ENCODE peak calls at places on chromosomes 7 and 10, in four cellular contexts. One of them, this sample, is unnamed.

GRCh38 chr10:30417301-30417700 is 16.7 kb upstream of the MAP3K8 start:
- DNase-seq in HepG2: no peak
- DNase-seq in fibroblast of pulmonary artery: no peak
- DNase-seq in CD8-positive, alpha-beta T cell: no peak
- DNase-seq in this sample: no peak

GRCh38 chr7:31815796-31816195 is 128.8 kb downstream of the PPP1R17 start:
- DNase-seq in fibroblast of pulmonary artery: no peak
- DNase-seq in CD8-positive, alpha-beta T cell: no peak
- DNase-seq in HepG2: no peak
- DNase-seq in this sample: no peak

GRCh38 chr7:157337316-157338149 is 729 bp downstream of the DNAJB6 start:
- DNase-seq in fibroblast of pulmonary artery: peak
- DNase-seq in CD8-positive, alpha-beta T cell: peak
- DNase-seq in HepG2: peak
- DNase-seq in this sample: no peak

GRCh38 chr10:71782917-71783490 is 9.7 kb upstream of the VSIR start:
- DNase-seq in fibroblast of pulmonary artery: no peak
- DNase-seq in CD8-positive, alpha-beta T cell: no peak
- DNase-seq in HepG2: no peak
- DNase-seq in this sample: no peak

GRCh38 chr10:123995082-123995460 is 98.3 kb downstream of the CHST15 start:
- DNase-seq in CD8-positive, alpha-beta T cell: no peak
- DNase-seq in HepG2: no peak
- DNase-seq in fibroblast of pulmonary artery: peak
- DNase-seq in this sample: no peak

GRCh38 chr7:70325509-70326101 is 727.3 kb downstream of the AUTS2 start:
- DNase-seq in HepG2: no peak
- DNase-seq in fibroblast of pulmonary artery: peak
- DNase-seq in CD8-positive, alpha-beta T cell: no peak
- DNase-seq in this sample: no peak

GRCh38 chr7:43756368-43757072 is 2.0 kb upstream of the BLVRA start:
- DNase-seq in HepG2: no peak
- DNase-seq in fibroblast of pulmonary artery: peak
- DNase-seq in CD8-positive, alpha-beta T cell: no peak
- DNase-seq in this sample: no peak

GRCh38 chr7:48617988-48618387 is 306.4 kb upstream of the CDC14C start:
- DNase-seq in CD8-positive, alpha-beta T cell: no peak
- DNase-seq in HepG2: no peak
- DNase-seq in fibroblast of pulmonary artery: no peak
- DNase-seq in this sample: no peak

DNA sequence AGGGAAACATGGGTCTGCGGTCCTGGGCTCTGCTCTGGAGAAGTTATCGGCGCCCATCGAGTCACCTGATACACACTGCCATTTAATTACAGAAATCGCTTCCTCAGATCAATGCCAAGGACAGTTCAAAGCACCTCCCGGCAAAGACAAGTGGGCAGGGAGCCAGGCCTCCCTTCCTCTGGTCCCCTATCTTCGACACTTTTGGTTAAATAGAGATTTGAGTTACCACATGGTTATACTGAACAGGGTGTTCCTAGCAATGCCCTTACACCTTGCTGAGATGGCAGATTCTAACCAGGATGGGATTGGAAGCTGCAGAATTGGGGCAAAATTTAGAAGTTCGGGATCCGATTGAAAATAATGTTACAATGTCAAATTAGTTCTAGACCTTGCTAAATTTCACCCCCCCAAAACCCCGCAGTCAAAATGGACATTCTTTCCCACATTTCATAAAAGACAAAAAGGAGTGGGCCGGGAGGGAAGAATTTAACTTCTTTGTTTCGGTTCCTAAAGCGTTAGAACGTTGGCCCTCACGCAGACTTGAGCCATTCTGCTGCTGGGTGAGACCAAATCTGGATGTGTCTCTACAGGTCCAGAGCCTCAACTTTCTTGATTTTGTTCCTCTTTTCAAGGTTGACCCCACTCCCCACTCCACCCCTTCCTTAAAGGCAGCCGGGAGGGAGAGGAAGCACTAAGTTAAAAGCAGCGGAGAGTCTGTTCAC is 2.2 kb upstream of the DLX5 start:
- DNase-seq in HepG2: no peak
- DNase-seq in CD8-positive, alpha-beta T cell: no peak
- DNase-seq in fibroblast of pulmonary artery: no peak
- DNase-seq in this sample: no peak
- TF ChIP-seq CTCF in HepG2: no peak
- TF ChIP-seq CTCF in CD8-positive, alpha-beta T cell: no peak
- TF ChIP-seq CTCF in fibroblast of pulmonary artery: no peak
- TF ChIP-seq CTCF in this sample: no peak

GRCh38 chr10:22244855-22245254 is 27.0 kb upstream of the EBLN1 start:
- DNase-seq in CD8-positive, alpha-beta T cell: no peak
- DNase-seq in HepG2: no peak
- DNase-seq in fibroblast of pulmonary artery: no peak
- DNase-seq in this sample: no peak
- TF ChIP-seq CTCF in CD8-positive, alpha-beta T cell: no peak
- TF ChIP-seq CTCF in HepG2: no peak
- TF ChIP-seq CTCF in fibroblast of pulmonary artery: no peak
- TF ChIP-seq CTCF in this sample: no peak

GRCh38 chr10:114184276-114184675 is 5.1 kb downstream of the TDRD1 start:
- DNase-seq in CD8-positive, alpha-beta T cell: no peak
- DNase-seq in fibroblast of pulmonary artery: no peak
- DNase-seq in HepG2: no peak
- DNase-seq in this sample: no peak

GRCh38 chr10:114183563-114183962 is 4.4 kb downstream of the TDRD1 start:
- DNase-seq in fibroblast of pulmonary artery: no peak
- DNase-seq in CD8-positive, alpha-beta T cell: no peak
- DNase-seq in HepG2: no peak
- DNase-seq in this sample: no peak

GRCh38 chr10:114189700-114190099 is 10.5 kb downstream of the TDRD1 start:
- DNase-seq in CD8-positive, alpha-beta T cell: no peak
- DNase-seq in HepG2: no peak
- DNase-seq in fibroblast of pulmonary artery: no peak
- DNase-seq in this sample: no peak

GRCh38 chr10:114188876-114189275 is 9.7 kb downstream of the TDRD1 start:
- DNase-seq in fibroblast of pulmonary artery: no peak
- DNase-seq in HepG2: no peak
- DNase-seq in CD8-positive, alpha-beta T cell: no peak
- DNase-seq in this sample: no peak

DNA sequence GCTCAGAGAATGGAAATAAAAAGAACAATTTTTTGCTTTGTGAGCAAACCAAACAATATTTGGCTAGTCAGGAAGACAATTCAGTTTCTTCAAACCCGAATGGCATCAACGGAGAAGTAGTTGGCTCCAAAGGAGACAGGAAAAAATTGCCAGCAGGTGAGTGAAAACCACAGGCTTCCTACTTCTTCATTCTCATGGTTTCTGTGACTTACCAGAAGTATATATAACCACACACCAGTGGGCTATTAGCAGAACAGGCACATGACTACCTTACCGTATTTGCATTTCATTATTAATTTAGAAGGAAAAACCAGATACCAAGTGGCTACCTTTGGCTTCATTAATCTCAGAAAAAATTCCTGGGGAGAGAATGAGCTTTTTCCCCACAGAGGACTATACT is 8.8 kb downstream of the TDRD1 start:
- DNase-seq in CD8-positive, alpha-beta T cell: no peak
- DNase-seq in fibroblast of pulmonary artery: no peak
- DNase-seq in HepG2: no peak
- DNase-seq in this sample: no peak
- TF ChIP-seq CTCF in CD8-positive, alpha-beta T cell: no peak
- TF ChIP-seq CTCF in fibroblast of pulmonary artery: no peak
- TF ChIP-seq CTCF in HepG2: no peak
- TF ChIP-seq CTCF in this sample: no peak

GRCh38 chr10:86138551-86139065 is 228.0 kb downstream of the GRID1 start:
- DNase-seq in CD8-positive, alpha-beta T cell: no peak
- DNase-seq in fibroblast of pulmonary artery: no peak
- DNase-seq in HepG2: no peak
- DNase-seq in this sample: no peak

GRCh38 chr10:86135191-86135590 is 231.4 kb downstream of the GRID1 start:
- DNase-seq in fibroblast of pulmonary artery: no peak
- DNase-seq in HepG2: no peak
- DNase-seq in CD8-positive, alpha-beta T cell: no peak
- DNase-seq in this sample: no peak

GRCh38 chr10:86137561-86137960 is 229.0 kb downstream of the GRID1 start:
- DNase-seq in fibroblast of pulmonary artery: no peak
- DNase-seq in CD8-positive, alpha-beta T cell: no peak
- DNase-seq in HepG2: no peak
- DNase-seq in this sample: no peak

GRCh38 chr10:86141896-86142295 is 224.7 kb downstream of the GRID1 start:
- DNase-seq in CD8-positive, alpha-beta T cell: no peak
- DNase-seq in HepG2: no peak
- DNase-seq in fibroblast of pulmonary artery: no peak
- DNase-seq in this sample: no peak

GRCh38 chr10:86139066-86139657 is 227.4 kb downstream of the GRID1 start:
- DNase-seq in CD8-positive, alpha-beta T cell: no peak
- DNase-seq in fibroblast of pulmonary artery: no peak
- DNase-seq in HepG2: peak
- DNase-seq in this sample: no peak
- TF ChIP-seq CTCF in CD8-positive, alpha-beta T cell: no peak
- TF ChIP-seq CTCF in fibroblast of pulmonary artery: no peak
- TF ChIP-seq CTCF in HepG2: peak
- TF ChIP-seq CTCF in this sample: peak

GRCh38 chr10:35552622-35553342 is 52.4 kb upstream of the GJD4 start:
- DNase-seq in HepG2: no peak
- DNase-seq in fibroblast of pulmonary artery: no peak
- DNase-seq in CD8-positive, alpha-beta T cell: no peak
- DNase-seq in this sample: no peak

GRCh38 chr10:35542303-35542702 is 62.8 kb upstream of the GJD4 start:
- DNase-seq in fibroblast of pulmonary artery: no peak
- DNase-seq in HepG2: peak
- DNase-seq in CD8-positive, alpha-beta T cell: no peak
- DNase-seq in this sample: no peak

GRCh38 chr10:35545079-35545657 is 60.0 kb upstream of the GJD4 start:
- DNase-seq in fibroblast of pulmonary artery: no peak
- DNase-seq in HepG2: no peak
- DNase-seq in CD8-positive, alpha-beta T cell: no peak
- DNase-seq in this sample: no peak

GRCh38 chr10:35545878-35546631 is 59.1 kb upstream of the GJD4 start:
- DNase-seq in fibroblast of pulmonary artery: peak
- DNase-seq in HepG2: no peak
- DNase-seq in CD8-positive, alpha-beta T cell: no peak
- DNase-seq in this sample: no peak

DNA sequence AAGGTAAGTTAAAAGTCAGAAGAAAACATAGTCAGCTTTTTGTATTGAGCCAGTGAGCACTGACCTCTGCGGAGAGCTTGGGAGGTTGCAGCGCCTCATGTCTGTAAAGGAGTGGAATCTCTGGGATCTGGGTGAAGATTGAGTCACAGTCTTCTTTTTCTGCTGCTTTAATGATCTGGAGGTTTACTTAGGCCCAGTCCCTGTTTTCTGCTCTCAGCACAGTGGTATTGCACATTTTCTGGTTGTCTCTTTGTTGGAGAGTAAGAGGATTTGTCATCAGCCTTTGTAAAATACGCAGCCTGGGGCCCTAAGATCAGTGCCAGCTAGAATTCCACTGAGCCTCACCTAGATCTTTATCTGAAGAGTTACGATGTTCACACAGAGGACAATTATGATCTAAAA is 58.3 kb upstream of the GJD4 start:
- DNase-seq in HepG2: peak
- DNase-seq in CD8-positive, alpha-beta T cell: no peak
- DNase-seq in fibroblast of pulmonary artery: peak
- DNase-seq in this sample: no peak
- TF ChIP-seq CTCF in HepG2: no peak
- TF ChIP-seq CTCF in CD8-positive, alpha-beta T cell: no peak
- TF ChIP-seq CTCF in fibroblast of pulmonary artery: peak
- TF ChIP-seq CTCF in this sample: no peak

DNA sequence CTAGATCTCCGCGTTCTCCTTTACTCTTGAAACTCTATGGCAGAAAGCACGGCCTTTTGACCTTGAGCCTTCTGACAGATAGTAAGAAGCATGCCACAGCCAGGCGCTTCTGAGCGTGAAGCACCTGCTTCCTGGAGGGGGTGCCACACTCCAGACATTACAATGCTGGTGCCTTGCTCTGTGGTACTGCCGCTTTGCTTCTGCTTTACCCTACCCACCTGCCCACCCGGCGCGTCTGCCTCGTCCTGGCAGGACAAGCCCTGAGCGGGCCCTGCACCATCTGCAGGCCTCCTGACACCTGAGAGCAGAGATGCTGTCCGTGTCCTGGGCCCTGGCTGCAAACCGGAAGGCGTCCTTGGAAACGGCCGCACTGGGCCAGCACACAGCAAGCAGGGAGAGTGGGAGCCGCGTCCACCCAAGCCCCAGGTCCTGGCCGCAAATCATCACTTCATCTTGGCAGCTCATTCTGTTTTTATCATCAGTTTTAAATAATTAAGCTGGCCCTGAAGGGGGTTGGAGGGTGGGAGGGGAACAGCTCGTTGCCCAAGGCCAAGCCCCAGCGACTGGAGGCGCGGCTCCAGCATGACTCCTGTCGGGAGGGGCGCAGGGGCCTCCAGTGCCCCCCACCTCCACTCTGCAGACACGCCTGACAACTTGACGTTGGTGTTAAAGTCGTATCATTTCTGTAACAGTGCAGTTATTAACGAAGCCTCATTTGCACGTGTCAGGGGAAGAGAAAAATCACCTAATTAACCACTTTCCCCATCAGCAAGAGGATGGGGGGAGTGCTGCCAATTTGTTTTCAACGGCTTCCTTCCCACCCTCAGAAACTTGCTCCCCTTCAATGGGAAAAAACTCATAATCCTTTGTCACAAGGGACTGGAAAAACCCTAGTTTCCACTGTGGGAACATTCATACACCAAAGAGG is 132.2 kb downstream of the MAD1L1 start:
- DNase-seq in CD8-positive, alpha-beta T cell: peak
- DNase-seq in HepG2: peak
- DNase-seq in fibroblast of pulmonary artery: no peak
- DNase-seq in this sample: no peak
- TF ChIP-seq CTCF in CD8-positive, alpha-beta T cell: no peak
- TF ChIP-seq CTCF in HepG2: peak
- TF ChIP-seq CTCF in fibroblast of pulmonary artery: no peak
- TF ChIP-seq CTCF in this sample: peak